ENCODE peak calls at places on chromosomes 16 and 17, in nine cellular contexts. W is HCT116, Y is tibial artery, R is heart right ventricle, J is mucosa of descending colon, M is esophagus squamous epithelium, K is mammary epithelial cell, H is stomach, D is heart left ventricle. L is an unnamed sample.

GRCh38 chr17:2309338-2310143 is 5.8 kb downstream of the SRR start:
- DNase-seq in W (no peak), Y (no peak), R (no peak), J (no peak), M (no peak), K (no peak), H (no peak), D (no peak), L (no peak)

GRCh38 chr16:83059237-83059636 is 432.5 kb downstream of the CDH13 start:
- DNase-seq in W (no peak), Y (no peak), R (no peak), J (no peak), M (no peak), K (peak), H (no peak), D (no peak), L (no peak)

GRCh38 chr16:14015948-14016347 is 55.2 kb upstream of the MRTFB start:
- DNase-seq in W (no peak), Y (peak), R (no peak), J (no peak), M (no peak), K (peak), H (no peak), D (no peak), L (peak)

GRCh38 chr16:86405319-86405718 is 105.0 kb upstream of the FOXF1 start:
- DNase-seq in W (no peak), Y (no peak), R (no peak), J (no peak), M (no peak), K (no peak), H (no peak), D (no peak), L (no peak)

GRCh38 chr17:55069983-55070529 is 101.5 kb downstream of the STXBP4 start:
- DNase-seq in W (no peak), Y (no peak), R (no peak), J (no peak), M (no peak), K (no peak), H (no peak), D (no peak), L (no peak)

GRCh38 chr16:73339821-73340220 is 291.9 kb upstream of the ZFHX3 start:
- DNase-seq in W (no peak), Y (no peak), R (no peak), J (no peak), M (no peak), K (no peak), H (no peak), D (no peak), L (no peak)

GRCh38 chr16:9499921-9500593 is 408.6 kb downstream of the HAPSTR1 start:
- DNase-seq in W (no peak), Y (no peak), R (peak), J (no peak), M (no peak), K (no peak), H (no peak), D (no peak), L (no peak)

GRCh38 chr17:35520043-35520442 is 17.4 kb downstream of the SLFN12L start:
- DNase-seq in W (no peak), Y (no peak), R (no peak), J (no peak), M (no peak), K (no peak), H (no peak), D (no peak), L (no peak)

GRCh38 chr16:1645914-1646525 is 32.1 kb upstream of the JPT2 start:
- DNase-seq in W (no peak), Y (no peak), R (no peak), J (no peak), M (no peak), K (peak), H (no peak), D (no peak), L (no peak)

GRCh38 chr16:86490859-86491642 is 19.3 kb upstream of the FOXF1 start:
- DNase-seq in W (no peak), Y (no peak), R (no peak), J (no peak), M (no peak), K (no peak), H (no peak), D (no peak), L (no peak)

GRCh38 chr17:72530409-72530808 is 409.6 kb downstream of the SOX9 start:
- DNase-seq in W (no peak), Y (no peak), R (no peak), J (no peak), M (no peak), K (no peak), H (no peak), D (no peak), L (no peak)

GRCh38 chr16:69706256-69706974 is 19.9 kb downstream of the NQO1 start:
- DNase-seq in W (no peak), Y (no peak), R (no peak), J (no peak), M (no peak), K (peak), H (no peak), D (no peak), L (no peak)

GRCh38 chr17:6796887-6797490 is 21.0 kb downstream of the FBXO39 start:
- DNase-seq in W (no peak), Y (no peak), R (no peak), J (no peak), M (no peak), K (peak), H (no peak), D (no peak), L (peak)

GRCh38 chr17:35889818-35890773 is 9.9 kb upstream of the CCL5 start:
- DNase-seq in W (no peak), Y (no peak), R (no peak), J (no peak), M (no peak), K (peak), H (peak), D (no peak), L (peak)

GRCh38 chr16:88403794-88404581 is 21.2 kb downstream of the ZNF469 start:
- DNase-seq in W (no peak), Y (no peak), R (no peak), J (no peak), M (no peak), K (peak), H (no peak), D (no peak), L (no peak)

DNA sequence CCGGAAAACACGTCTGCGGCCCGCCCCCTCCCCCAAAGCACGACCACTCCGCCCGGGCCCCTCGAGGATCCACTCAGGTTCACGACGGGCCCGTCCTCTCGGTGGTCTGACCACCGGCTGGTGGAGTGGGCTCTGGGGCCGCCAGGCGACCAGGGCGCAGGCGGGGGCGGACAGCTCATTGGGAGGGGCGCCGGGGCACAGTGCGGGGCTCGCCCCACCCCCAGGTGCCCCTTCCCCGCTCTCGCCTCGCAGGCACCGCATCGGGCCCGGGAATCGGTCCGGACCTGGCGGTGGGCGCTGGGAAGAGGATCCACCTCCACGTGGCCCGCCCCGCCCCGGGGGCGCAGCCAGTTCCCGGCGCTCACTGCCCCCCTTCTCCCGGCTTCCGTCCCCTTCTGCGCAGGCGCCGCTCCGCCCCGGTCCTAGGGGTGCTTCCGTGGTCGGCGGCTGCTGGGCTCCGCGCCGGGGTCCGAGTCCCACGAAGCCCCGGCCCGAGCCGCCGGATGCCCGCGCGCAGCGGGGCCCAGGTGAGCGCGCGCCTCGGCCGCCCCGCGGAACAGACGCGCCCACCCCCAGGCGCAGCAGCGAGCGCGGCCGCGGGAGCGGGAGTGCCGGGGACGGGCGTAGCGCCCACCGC is at the start of gene MPG:
- DNase-seq in W (no peak), Y (peak), R (peak), J (peak), M (no peak), K (peak), H (peak), D (peak), L (no peak)
- TF ChIP-seq CTCF in W (no peak), Y (no peak), R (no peak), J (no peak), M (no peak), K (no peak), H (no peak), D (no peak), L (no peak)

GRCh38 chr16:49659356-49659755 is 196.6 kb downstream of the ZNF423 start:
- DNase-seq in W (no peak), Y (no peak), R (no peak), J (no peak), M (no peak), K (no peak), H (no peak), D (no peak), L (no peak)

GRCh38 chr16:49664221-49665215 is 191.4 kb downstream of the ZNF423 start:
- DNase-seq in W (no peak), Y (no peak), R (peak), J (peak), M (no peak), K (no peak), H (no peak), D (peak), L (no peak)

GRCh38 chr16:49660647-49661046 is 195.3 kb downstream of the ZNF423 start:
- DNase-seq in W (no peak), Y (no peak), R (no peak), J (no peak), M (no peak), K (no peak), H (no peak), D (no peak), L (no peak)

GRCh38 chr16:49661465-49662187 is 194.3 kb downstream of the ZNF423 start:
- DNase-seq in W (no peak), Y (no peak), R (no peak), J (no peak), M (no peak), K (no peak), H (no peak), D (no peak), L (no peak)

DNA sequence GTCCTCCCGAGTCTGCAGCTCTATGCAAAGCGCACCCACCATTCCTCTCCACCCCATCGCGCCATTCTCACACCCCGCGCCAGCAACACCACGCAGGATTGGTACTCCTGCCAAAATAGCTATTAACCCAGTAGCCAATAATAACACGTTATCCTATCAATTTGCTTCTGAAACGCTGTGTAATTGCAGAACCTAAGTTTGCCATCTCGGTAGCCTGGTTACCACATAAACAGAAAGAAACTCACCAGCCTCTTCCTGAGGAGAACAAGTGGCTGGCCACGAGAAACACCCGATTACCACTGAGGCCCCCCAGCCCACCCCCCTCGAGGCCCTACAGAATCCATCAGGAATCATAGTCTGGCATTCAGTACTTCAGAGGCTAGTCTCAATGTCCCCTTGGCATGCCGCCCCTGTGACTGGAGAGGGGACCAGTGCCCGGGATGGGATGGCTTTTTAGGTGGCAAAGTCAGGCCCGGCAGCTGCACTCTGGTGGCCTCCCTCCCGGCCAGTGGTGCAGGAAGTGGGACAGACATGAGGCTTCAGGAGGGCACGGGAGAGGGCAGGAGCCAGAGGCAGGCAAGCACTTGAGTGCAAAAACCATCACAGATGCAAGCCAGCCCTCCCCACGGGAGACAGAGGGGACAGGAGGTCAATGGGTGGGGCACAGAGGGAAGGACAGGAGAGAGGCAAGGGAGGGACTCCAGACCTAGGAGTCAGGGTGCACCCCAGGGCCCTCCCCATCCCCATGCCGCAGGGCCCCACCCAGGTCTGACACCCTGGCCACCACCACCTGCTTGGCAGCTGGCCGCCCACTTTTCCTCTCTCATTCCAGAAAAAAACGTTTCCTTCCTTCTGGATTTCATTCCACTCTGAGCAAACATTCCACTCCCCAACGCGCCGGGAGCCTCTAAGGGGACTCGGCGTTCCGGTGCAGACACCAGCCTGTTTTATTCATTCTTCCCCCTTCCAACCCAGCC is 192.5 kb downstream of the ZNF423 start:
- DNase-seq in W (no peak), Y (peak), R (peak), J (peak), M (no peak), K (no peak), H (no peak), D (peak), L (no peak)
- H3K4me3 ChIP-seq in W (no peak), Y (no peak), R (peak), J (no peak), M (peak), K (no peak), H (peak), D (peak), L (no peak)

GRCh38 chr17:48561894-48562810 is 16.0 kb downstream of the HOXB4 start:
- DNase-seq in W (no peak), Y (no peak), R (no peak), J (peak), M (no peak), K (no peak), H (no peak), D (no peak), L (no peak)

GRCh38 chr17:48558731-48559608 is 14.1 kb upstream of the HOXB2 start:
- DNase-seq in W (no peak), Y (no peak), R (no peak), J (no peak), M (no peak), K (no peak), H (no peak), D (no peak), L (no peak)

GRCh38 chr17:48558057-48558456 is 13.1 kb upstream of the HOXB2 start:
- DNase-seq in W (no peak), Y (no peak), R (no peak), J (no peak), M (no peak), K (peak), H (no peak), D (no peak), L (no peak)

GRCh38 chr17:48560452-48560817 is 15.5 kb upstream of the HOXB2 start:
- DNase-seq in W (no peak), Y (no peak), R (no peak), J (no peak), M (no peak), K (no peak), H (no peak), D (no peak), L (no peak)

GRCh38 chr17:48559609-48560451 is 14.9 kb upstream of the HOXB2 start:
- DNase-seq in W (no peak), Y (no peak), R (no peak), J (no peak), M (no peak), K (no peak), H (no peak), D (no peak), L (no peak)
- TF ChIP-seq CTCF in W (no peak), Y (no peak), R (no peak), J (no peak), M (no peak), K (no peak), H (no peak), D (no peak), L (no peak)

DNA sequence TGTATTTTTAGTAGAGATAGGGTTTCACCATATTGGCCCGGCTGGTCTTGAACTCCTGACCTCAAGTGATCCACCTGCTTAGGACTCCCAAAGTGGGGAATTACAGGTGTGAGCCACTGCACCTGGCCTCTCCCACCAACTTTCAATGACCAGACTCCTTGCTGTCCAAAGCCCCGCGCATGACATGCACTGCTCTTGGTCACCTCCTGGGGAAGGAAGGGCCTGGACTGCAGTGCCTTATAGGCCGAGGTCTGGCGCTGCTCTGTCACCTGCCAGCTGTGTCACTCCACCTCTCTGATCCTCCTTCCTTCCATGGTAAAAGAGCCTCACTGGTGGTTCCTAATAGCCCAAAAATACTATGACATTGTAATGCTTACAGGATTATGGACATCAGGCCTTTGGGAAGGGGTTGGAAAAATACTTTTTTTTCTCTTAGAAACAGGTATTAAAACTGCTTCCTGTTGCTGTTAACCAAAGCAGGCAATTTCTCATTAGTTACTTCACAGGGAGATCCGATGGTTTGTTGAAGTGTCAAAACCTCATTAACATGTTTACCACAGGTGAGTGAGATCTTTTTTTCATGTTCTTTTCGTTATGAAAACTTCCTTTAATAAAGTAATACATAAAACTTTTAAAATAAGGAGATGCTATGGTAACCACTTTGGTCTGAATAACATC is 35.4 kb downstream of the GRB7 start:
- DNase-seq in W (no peak), Y (no peak), R (no peak), J (no peak), M (no peak), K (no peak), H (no peak), D (no peak), L (no peak)
- H3K4me3 ChIP-seq in W (no peak), Y (no peak), R (no peak), J (no peak), M (peak), K (no peak), H (no peak), D (no peak), L (no peak)

GRCh38 chr17:50380369-50381259 is 7.6 kb downstream of the EME1 start:
- DNase-seq in W (no peak), Y (no peak), R (no peak), J (no peak), M (no peak), K (no peak), H (no peak), D (no peak), L (no peak)
- TF ChIP-seq CTCF in W (no peak), Y (no peak), R (peak), J (no peak), M (no peak), K (peak), H (no peak), D (no peak), L (peak)

L was measured in AG09309.